ENCODE peak calls at places on chromosomes 6 and 20, in seven cellular contexts. W, G, K, B, C, O and H are unnamed samples.

GRCh38 chr6:170311696-170312095 is 5.1 kb downstream of the FAM120B start:
- DNase-seq in W (no peak), G (no peak), K (no peak), B (no peak), C (no peak), O (no peak), H (no peak)

GRCh38 chr6:5042436-5042835 is 38.6 kb upstream of the RPP40 start:
- DNase-seq in W (no peak), G (no peak), K (no peak), B (no peak), C (no peak), O (no peak), H (no peak)

GRCh38 chr20:38184098-38184497 is 19.0 kb upstream of the TGM2 start:
- DNase-seq in W (no peak), G (no peak), K (no peak), B (no peak), C (no peak), O (no peak), H (no peak)

GRCh38 chr6:67009818-67010217 is 1302.8 kb upstream of the EYS start:
- DNase-seq in W (no peak), G (no peak), K (no peak), B (no peak), C (peak; percentile 36), O (no peak), H (no peak)

GRCh38 chr20:14860410-14860814 is 523.0 kb upstream of the FLRT3 start:
- DNase-seq in W (no peak), G (no peak), K (no peak), B (no peak), C (peak; percentile 97), O (no peak), H (no peak)

GRCh38 chr6:110116258-110116657 is 63.2 kb downstream of the WASF1 start:
- DNase-seq in W (no peak), G (no peak), K (no peak), B (no peak), C (no peak), O (no peak), H (no peak)

GRCh38 chr6:115814907-115815306 is 245.8 kb downstream of the FRK start:
- DNase-seq in W (no peak), G (no peak), K (no peak), B (no peak), C (no peak), O (no peak), H (no peak)

GRCh38 chr6:135310291-135310690 is 129.2 kb downstream of the MYB start:
- DNase-seq in W (no peak), G (no peak), K (no peak), B (no peak), C (no peak), O (no peak), H (no peak)

GRCh38 chr6:121584591-121585369 is 149.3 kb downstream of the GJA1 start:
- DNase-seq in W (peak; percentile 73), G (peak; percentile 77), K (no peak), B (no peak), C (no peak), O (no peak), H (no peak)

GRCh38 chr6:106975699-106976032 is 1.1 kb upstream of the CD24 start:
- DNase-seq in W (no peak), G (no peak), K (no peak), B (no peak), C (no peak), O (no peak), H (no peak)

GRCh38 chr6:163946437-163946836 is 531.9 kb downstream of the QKI start:
- DNase-seq in W (no peak), G (no peak), K (no peak), B (no peak), C (no peak), O (no peak), H (no peak)

GRCh38 chr6:110999634-111000270 is 17.9 kb downstream of the RPF2 start:
- DNase-seq in W (peak; percentile 57), G (peak; percentile 56), K (no peak), B (no peak), C (peak; percentile 13), O (no peak), H (no peak)

GRCh38 chr20:64164123-64164836 is at the start of gene MYT1:
- DNase-seq in W (no peak), G (no peak), K (no peak), B (no peak), C (peak; percentile 66), O (no peak), H (no peak)

GRCh38 chr6:16909599-16910360 is 148.5 kb upstream of the ATXN1 start:
- DNase-seq in W (peak; percentile 80), G (peak; percentile 100), K (no peak), B (no peak), C (no peak), O (no peak), H (no peak)

GRCh38 chr20:46177768-46178167 is 59.7 kb downstream of the CD40 start:
- DNase-seq in W (no peak), G (no peak), K (no peak), B (no peak), C (no peak), O (no peak), H (no peak)

GRCh38 chr6:163263196-163263595 is 151.3 kb upstream of the QKI start:
- DNase-seq in W (peak; percentile 54), G (no peak), K (no peak), B (no peak), C (no peak), O (no peak), H (no peak)

GRCh38 chr6:134173936-134174789 is 121.7 kb upstream of the SLC2A12 start:
- DNase-seq in W (peak; percentile 92), G (peak; percentile 88), K (peak; percentile 76), B (peak; percentile 88), C (peak; percentile 83), O (peak; percentile 90), H (peak; percentile 71)

GRCh38 chr6:3808759-3809514 is 40.2 kb upstream of the FAM50B start:
- DNase-seq in W (peak; percentile 89), G (peak; percentile 95), K (peak; percentile 66), B (peak; percentile 64), C (no peak), O (no peak), H (peak; percentile 71)

GRCh38 chr6:83183082-83183828 is 9.8 kb downstream of the PGM3 start:
- DNase-seq in W (peak; percentile 95), G (peak; percentile 99), K (no peak), B (no peak), C (no peak), O (no peak), H (peak; percentile 47)

GRCh38 chr6:112252571-112253504 is 1.5 kb downstream of the LAMA4 start:
- DNase-seq in W (peak; percentile 79), G (peak; percentile 56), K (no peak), B (no peak), C (no peak), O (no peak), H (no peak)

GRCh38 chr6:33634203-33634727 is 13.1 kb downstream of the ITPR3 start:
- DNase-seq in W (no peak), G (peak; percentile 35), K (no peak), B (peak; percentile 63), C (peak; percentile 69), O (peak; percentile 58), H (no peak)

GRCh38 chr20:50874111-50874757 is 57.0 kb downstream of the ADNP start:
- DNase-seq in W (no peak), G (no peak), K (no peak), B (no peak), C (no peak), O (no peak), H (no peak)

GRCh38 chr6:158649289-158650143 is at the start of gene SYTL3:
- DNase-seq in W (peak; percentile 87), G (peak; percentile 66), K (no peak), B (peak; percentile 76), C (no peak), O (no peak), H (no peak)

GRCh38 chr6:149026530-149026942 is 279.7 kb downstream of the UST start:
- DNase-seq in W (peak; percentile 86), G (peak; percentile 95), K (peak; percentile 70), B (no peak), C (peak; percentile 76), O (no peak), H (peak; percentile 92)

GRCh38 chr20:51036226-51036625 is 13.3 kb upstream of the KCNG1 start:
- DNase-seq in W (no peak), G (peak; percentile 64), K (no peak), B (no peak), C (no peak), O (no peak), H (no peak)

GRCh38 chr20:34704177-34705007 is at the start of gene TP53INP2:
- DNase-seq in W (peak; percentile 95), G (peak; percentile 91), K (peak; percentile 74), B (peak; percentile 92), C (peak; percentile 46), O (peak; percentile 93), H (peak; percentile 74)

GRCh38 chr6:29685718-29686326 is 4.9 kb upstream of the ZFP57 start:
- DNase-seq in W (no peak), G (peak; percentile 16), K (no peak), B (no peak), C (no peak), O (no peak), H (no peak)

GRCh38 chr6:16295060-16295459 is 56.7 kb downstream of the GMPR start:
- DNase-seq in W (no peak), G (no peak), K (no peak), B (no peak), C (no peak), O (no peak), H (no peak)

GRCh38 chr6:35077006-35077712 is 64.0 kb downstream of the TCP11 start:
- DNase-seq in W (no peak), G (no peak), K (no peak), B (no peak), C (no peak), O (no peak), H (no peak)

GRCh38 chr6:37083243-37084138 is 78.0 kb downstream of the FGD2 start:
- DNase-seq in W (peak; percentile 98), G (peak; percentile 79), K (no peak), B (peak; percentile 82), C (no peak), O (peak; percentile 86), H (no peak)

GRCh38 chr6:422423-423061 is 31.0 kb downstream of the IRF4 start:
- DNase-seq in W (peak; percentile 51), G (peak; percentile 68), K (no peak), B (peak; percentile 52), C (no peak), O (no peak), H (peak; percentile 89)

GRCh38 chr6:138844203-138844602 is 48.3 kb downstream of the ECT2L start:
- DNase-seq in W (peak; percentile 98), G (peak; percentile 22), K (no peak), B (no peak), C (peak; percentile 43), O (peak; percentile 42), H (peak; percentile 1)

GRCh38 chr6:108559884-108560462 is 744 bp upstream of the FOXO3 start:
- DNase-seq in W (peak; percentile 73), G (peak; percentile 82), K (no peak), B (peak; percentile 65), C (peak; percentile 60), O (peak; percentile 85), H (no peak)

GRCh38 chr6:139406577-139407343 is 32.3 kb upstream of the CITED2 start:
- DNase-seq in W (no peak), G (no peak), K (no peak), B (no peak), C (no peak), O (no peak), H (no peak)

GRCh38 chr20:23640018-23640872 is 2.5 kb upstream of the CST3 start:
- DNase-seq in W (no peak), G (no peak), K (no peak), B (no peak), C (no peak), O (no peak), H (no peak)